ENCODE peak calls at places on chromosomes 3 and 15, in eight cellular contexts. O, D, P, L, V, C, W and R are unnamed samples. For H3K4me1, the result is how much of the 10 kb centered on the place peaks cover.

GRCh38 chr3:158847466-158847849 is 45.6 kb downstream of the MFSD1 start:
- DNase-seq in L (no peak), P (no peak), C (no peak), D (no peak), W (no peak), O (no peak), V (no peak), R (no peak)

GRCh38 chr3:153621988-153622387 is 460.0 kb downstream of the RAP2B start:
- DNase-seq in W (no peak), O (no peak), D (no peak), C (no peak), V (no peak), L (peak), P (no peak), R (no peak)

GRCh38 chr15:97745481-97746071 is 214.9 kb upstream of the ARRDC4 start:
- DNase-seq in P (no peak), D (no peak), V (peak), O (peak), L (no peak), W (peak), C (peak), R (peak)

GRCh38 chr3:4332574-4332973 is 29.4 kb downstream of the SETMAR start:
- DNase-seq in C (no peak), O (no peak), W (no peak), V (no peak), L (no peak), D (no peak), P (no peak), R (no peak)

GRCh38 chr3:23712656-23713559 is 92.8 kb upstream of the UBE2E1 start:
- DNase-seq in D (peak), P (peak), V (peak), O (peak), L (no peak), W (peak), C (peak), R (no peak)

GRCh38 chr3:37853691-37854413 is 7.8 kb upstream of the CTDSPL start:
- DNase-seq in P (no peak), V (no peak), D (no peak), L (no peak), C (no peak), W (no peak), O (no peak), R (peak)

GRCh38 chr15:72844067-72844466 is 60.5 kb upstream of the ADPGK start:
- DNase-seq in D (no peak), W (no peak), V (no peak), C (no peak), P (no peak), O (no peak), L (no peak), R (no peak)

GRCh38 chr15:95175914-95176658 is 944.7 kb downstream of the MCTP2 start:
- DNase-seq in W (no peak), C (no peak), V (no peak), O (no peak), D (no peak), P (no peak), L (no peak), R (no peak)

GRCh38 chr15:25763206-25763880 is 99.8 kb downstream of the ATP10A start:
- DNase-seq in D (no peak), V (no peak), P (no peak), L (no peak), C (peak), W (peak), O (peak), R (no peak)

GRCh38 chr3:128170866-128171516 is 17.7 kb downstream of the EEFSEC start:
- DNase-seq in L (no peak), C (peak), P (no peak), D (no peak), V (peak), W (peak), O (peak), R (peak)

GRCh38 chr3:105767776-105768175 is 101.0 kb downstream of the CBLB start:
- DNase-seq in L (no peak), C (no peak), V (no peak), D (no peak), P (no peak), O (no peak), W (no peak), R (no peak)

GRCh38 chr15:68113751-68114150 is 59.6 kb downstream of the PIAS1 start:
- DNase-seq in P (no peak), W (no peak), O (no peak), L (no peak), V (no peak), D (no peak), C (no peak), R (no peak)

GRCh38 chr3:194330579-194330978 is 20.5 kb downstream of the CPN2 start:
- DNase-seq in W (no peak), P (no peak), O (no peak), D (peak), V (no peak), C (peak), L (no peak), R (no peak)

GRCh38 chr3:112640864-112641751 is at the start of gene CCDC80:
- DNase-seq in L (no peak), O (peak), W (peak), V (no peak), C (no peak), P (no peak), D (no peak), R (no peak)

GRCh38 chr3:46484911-46485696 is 12.7 kb upstream of the RTP3 start:
- DNase-seq in O (no peak), D (no peak), L (no peak), C (no peak), P (no peak), V (no peak), W (peak), R (no peak)

GRCh38 chr15:40111888-40112287 is 3.2 kb upstream of the BMF start:
- DNase-seq in L (no peak), P (no peak), D (no peak), W (no peak), C (no peak), V (no peak), O (no peak), R (no peak)

GRCh38 chr3:12933901-12934300 is 92.5 kb upstream of the RPL32 start:
- DNase-seq in C (no peak), P (no peak), W (no peak), V (no peak), O (no peak), D (no peak), L (no peak), R (no peak)

GRCh38 chr15:73753250-73754130 is at the start of gene INSYN1:
- DNase-seq in W (peak), P (peak), L (no peak), V (no peak), O (no peak), C (peak), D (peak), R (no peak)

GRCh38 chr15:92011611-92012367 is 158.3 kb downstream of the SLCO3A1 start:
- DNase-seq in C (peak), W (no peak), D (no peak), O (no peak), V (no peak), P (no peak), L (peak), R (no peak)

GRCh38 chr3:167978071-167978470 is 117.7 kb downstream of the GOLIM4 start:
- DNase-seq in D (no peak), L (no peak), O (no peak), P (no peak), W (peak), V (no peak), C (no peak), R (peak)

GRCh38 chr15:68578175-68578959 is 426 bp upstream of the CORO2B start:
- DNase-seq in D (peak), O (peak), P (peak), W (peak), L (no peak), V (no peak), C (peak), R (peak)

GRCh38 chr3:31958721-31959152 is 22.3 kb downstream of the OSBPL10 start:
- DNase-seq in W (peak), P (no peak), O (no peak), V (no peak), L (no peak), C (peak), D (no peak), R (no peak)

GRCh38 chr3:32872487-32873382 is 54.9 kb downstream of the TRIM71 start:
- DNase-seq in C (peak), P (peak), O (no peak), D (no peak), V (no peak), W (peak), L (no peak), R (no peak)

GRCh38 chr3:158911586-158911985 is 109.7 kb downstream of the MFSD1 start:
- DNase-seq in C (no peak), O (no peak), P (no peak), L (no peak), V (no peak), W (no peak), D (no peak), R (no peak)

GRCh38 chr3:127671523-127672428 is 976 bp upstream of the ABTB1 start:
- DNase-seq in V (no peak), P (peak), C (peak), L (peak), W (no peak), O (no peak), D (peak), R (peak)

GRCh38 chr15:60328852-60329443 is 68.8 kb downstream of the ANXA2 start:
- DNase-seq in W (peak), L (peak), P (no peak), O (peak), V (no peak), D (no peak), C (no peak), R (peak)

GRCh38 chr15:63083541-63083940 is 38.1 kb upstream of the LACTB start:
- DNase-seq in V (no peak), L (no peak), O (no peak), W (no peak), P (no peak), D (no peak), C (no peak), R (no peak)

GRCh38 chr3:31029756-31030155 is 135.3 kb upstream of the GADL1 start:
- DNase-seq in O (no peak), C (no peak), W (no peak), V (no peak), L (no peak), D (no peak), P (no peak), R (no peak)

GRCh38 chr15:85543741-85544155 is 163.3 kb downstream of the AKAP13 start:
- DNase-seq in O (no peak), L (peak), W (peak), V (no peak), P (peak), D (peak), C (peak), R (peak)

GRCh38 chr3:36944012-36944640 is 728 bp downstream of the TRANK1 start:
- DNase-seq in V (no peak), C (peak), O (peak), W (peak), P (no peak), D (peak), L (peak), R (peak)

GRCh38 chr3:152910211-152910610 is 75.3 kb downstream of the P2RY1 start:
- DNase-seq in L (no peak), D (no peak), V (no peak), P (no peak), W (no peak), C (no peak), O (peak), R (no peak)

GRCh38 chr3:197417451-197417850 is 119.0 kb upstream of the DLG1 start:
- DNase-seq in O (no peak), D (no peak), P (no peak), C (no peak), V (no peak), L (no peak), W (no peak), R (no peak)

GRCh38 chr15:41908681-41909461 is 15.0 kb upstream of the SPTBN5 start:
- DNase-seq in P (no peak), V (no peak), C (no peak), O (no peak), W (peak), D (no peak), L (no peak), R (no peak)

GRCh38 chr15:41915203-41915994 is 21.5 kb upstream of the SPTBN5 start:
- DNase-seq in D (no peak), V (no peak), P (no peak), C (no peak), O (no peak), W (no peak), L (no peak), R (no peak)

GRCh38 chr15:41914406-41914805 is 20.6 kb upstream of the SPTBN5 start:
- DNase-seq in O (no peak), C (no peak), V (no peak), P (no peak), D (no peak), W (no peak), L (no peak), R (no peak)

GRCh38 chr15:41911691-41912345 is 18.0 kb upstream of the SPTBN5 start:
- DNase-seq in O (no peak), P (no peak), W (no peak), V (no peak), L (no peak), D (no peak), C (no peak), R (no peak)

GRCh38 chr15:41913251-41913650 is 19.4 kb upstream of the SPTBN5 start:
- DNase-seq in V (no peak), O (no peak), P (no peak), D (no peak), W (no peak), L (no peak), C (no peak), R (no peak)
- H3K4me1 ChIP-seq in V (under half), O (under half), P (under half), D (half or more), W (under half), L (under half), C (under half), R (under half)

DNA sequence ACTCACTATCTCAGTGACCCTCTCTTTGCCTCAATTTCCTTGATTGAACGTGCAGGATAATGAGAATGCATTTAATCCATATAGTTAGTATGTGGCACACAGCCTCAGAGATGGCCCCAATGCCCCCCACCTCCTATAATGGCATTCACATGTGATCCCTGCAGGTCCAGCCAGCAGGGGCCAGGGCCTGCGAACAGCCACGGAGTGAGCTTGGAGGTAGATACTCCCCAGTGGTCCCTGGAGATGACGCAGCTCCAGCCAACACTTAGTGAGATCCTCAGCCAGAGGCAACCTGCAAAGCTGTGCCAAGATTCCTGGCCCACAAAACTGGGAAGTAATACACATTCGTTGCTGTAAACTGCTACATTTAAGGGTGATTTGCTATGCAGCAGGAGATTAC is 184.9 kb upstream of the NSMCE3 start:
- DNase-seq in L (no peak), D (no peak), P (no peak), C (no peak), O (no peak), V (no peak), W (no peak), R (no peak)
- H3K4me1 ChIP-seq in L (under half), D (under half), P (under half), C (under half), O (under half), V (under half), W (under half), R (under half)

DNA sequence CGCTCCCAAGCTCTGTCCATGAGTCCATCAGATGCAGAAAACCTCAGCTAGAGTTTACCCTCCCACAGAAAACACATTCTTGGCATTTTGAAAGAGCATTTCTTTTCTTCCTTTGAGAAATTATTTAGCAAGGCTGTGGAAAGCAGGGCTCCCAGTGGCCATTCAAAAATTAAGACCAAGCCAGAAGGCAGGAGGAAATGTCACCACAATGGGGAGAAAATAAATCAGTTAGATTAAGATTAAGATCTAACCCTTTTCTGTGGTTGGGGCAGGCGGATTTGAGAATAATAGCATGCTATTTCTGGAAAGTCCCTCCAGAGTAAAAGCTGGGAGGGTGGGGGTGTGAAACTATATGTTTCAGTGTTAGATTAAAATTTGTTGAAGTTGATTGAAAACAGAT is 20.2 kb downstream of the LRIG1 start:
- DNase-seq in D (no peak), C (no peak), V (no peak), L (peak), O (no peak), W (no peak), P (no peak), R (no peak)
- H3K4me1 ChIP-seq in D (half or more), C (under half), V (under half), L (half or more), O (under half), W (half or more), P (under half), R (under half)

GRCh38 chr15:80732148-80732547 is 37.0 kb downstream of the ABHD17C start:
- DNase-seq in V (no peak), P (no peak), D (no peak), W (no peak), C (no peak), O (no peak), L (no peak), R (no peak)

GRCh38 chr15:80730395-80730794 is 35.3 kb downstream of the ABHD17C start:
- DNase-seq in L (no peak), D (no peak), V (no peak), O (no peak), P (no peak), C (no peak), W (no peak), R (no peak)

GRCh38 chr15:80735344-80735743 is 40.2 kb downstream of the ABHD17C start:
- DNase-seq in W (no peak), P (no peak), L (no peak), D (no peak), C (no peak), V (no peak), O (no peak), R (no peak)

GRCh38 chr15:80730931-80731330 is 35.8 kb downstream of the ABHD17C start:
- DNase-seq in P (no peak), W (no peak), O (no peak), V (no peak), L (no peak), C (peak), D (no peak), R (no peak)

DNA sequence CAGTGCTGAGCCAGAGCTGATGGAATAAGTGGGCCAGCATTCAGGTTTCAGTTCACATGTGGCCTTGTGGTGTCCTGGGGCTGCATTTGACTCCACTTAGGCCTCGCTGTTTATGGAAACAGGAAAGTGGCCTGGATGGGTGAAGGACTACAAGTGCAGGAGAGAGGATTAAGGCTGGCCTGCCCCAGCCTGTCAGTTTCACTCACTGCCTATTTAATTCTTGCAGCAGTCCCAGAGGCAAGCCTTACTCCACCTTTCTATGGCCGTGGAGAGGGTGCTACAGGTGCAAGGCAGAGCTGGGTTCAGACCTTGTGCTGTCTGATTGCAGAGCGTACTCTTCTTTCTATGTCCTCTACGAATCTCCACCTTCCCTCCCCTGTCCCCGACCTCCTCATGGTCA is 37.7 kb downstream of the ABHD17C start:
- DNase-seq in L (no peak), P (no peak), D (no peak), O (no peak), V (no peak), C (no peak), W (no peak), R (no peak)
- H3K4me1 ChIP-seq in L (under half), P (under half), D (under half), O (under half), V (under half), C (under half), W (under half), R (under half)

DNA sequence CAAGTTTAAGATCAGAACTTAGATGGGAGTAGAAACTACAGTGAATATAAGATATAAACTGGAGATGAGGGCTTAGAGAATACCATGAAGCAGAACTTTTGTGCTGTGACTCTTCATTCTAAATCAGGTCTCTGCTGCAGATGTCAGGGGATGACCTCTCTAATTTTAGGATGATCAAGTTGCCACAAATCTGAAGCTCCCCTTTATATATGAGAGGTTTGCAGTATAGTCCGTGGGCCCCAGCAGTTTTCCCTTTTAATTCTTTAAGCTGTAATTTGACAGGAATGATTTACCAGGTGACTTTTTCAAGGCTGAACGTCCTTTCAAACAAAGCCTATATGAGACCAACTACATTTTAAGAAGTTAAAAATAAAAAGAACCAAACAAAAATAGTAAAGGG is 4.9 kb upstream of the PLOD2 start:
- DNase-seq in C (no peak), P (no peak), L (no peak), V (no peak), D (no peak), W (no peak), O (no peak), R (no peak)
- H3K4me1 ChIP-seq in C (under half), P (under half), L (under half), V (under half), D (under half), W (under half), O (half or more), R (under half)

GRCh38 chr3:124296416-124296815 is 304.5 kb upstream of the ROPN1 start:
- DNase-seq in D (no peak), P (no peak), O (no peak), V (no peak), C (no peak), W (no peak), L (no peak), R (no peak)

GRCh38 chr3:124299831-124300230 is 307.9 kb upstream of the ROPN1 start:
- DNase-seq in W (no peak), O (no peak), D (no peak), V (no peak), P (no peak), C (no peak), L (no peak), R (no peak)

GRCh38 chr3:124298951-124299350 is 307.0 kb upstream of the ROPN1 start:
- DNase-seq in V (no peak), L (no peak), W (no peak), P (no peak), D (no peak), C (peak), O (no peak), R (no peak)

GRCh38 chr3:124297062-124297980 is 305.4 kb upstream of the ROPN1 start:
- DNase-seq in P (no peak), C (peak), V (no peak), W (no peak), L (no peak), O (no peak), D (no peak), R (no peak)

GRCh38 chr3:124300416-124300815 is 308.5 kb upstream of the ROPN1 start:
- DNase-seq in O (no peak), C (no peak), D (no peak), V (no peak), W (no peak), L (no peak), P (no peak), R (no peak)
- H3K4me1 ChIP-seq in O (under half), C (under half), D (under half), V (under half), W (under half), L (under half), P (under half), R (under half)

DNA sequence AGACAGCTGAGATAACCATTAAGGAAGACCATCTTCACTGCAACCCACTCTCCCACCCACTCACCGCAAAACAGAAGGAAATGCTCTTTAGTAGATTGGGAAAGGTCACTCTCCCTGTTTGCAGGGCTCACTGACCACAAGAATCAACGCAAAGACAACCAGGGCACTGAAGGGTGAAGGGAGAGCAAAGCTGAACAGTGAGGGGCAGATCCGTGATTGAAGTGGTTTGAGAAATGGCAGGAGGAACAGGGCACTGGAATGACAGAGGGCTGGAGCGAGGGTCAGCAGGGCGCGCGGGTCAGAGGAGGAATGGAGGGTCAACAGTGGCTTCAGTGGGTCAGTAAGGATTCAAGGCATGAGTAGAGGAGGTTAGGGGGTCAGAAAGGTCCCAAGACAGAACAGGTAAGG is 505 bp downstream of the MESD start:
- DNase-seq in L (no peak), V (no peak), W (no peak), O (no peak), D (no peak), P (no peak), C (no peak), R (no peak)
- H3K4me1 ChIP-seq in L (half or more), V (under half), W (under half), O (under half), D (half or more), P (under half), C (under half), R (under half)

GRCh38 chr3:101065962-101066361 is 72.7 kb upstream of the ABI3BP start:
- DNase-seq in P (no peak), V (no peak), L (no peak), W (peak), D (no peak), O (peak), C (no peak), R (no peak)
- H3K4me1 ChIP-seq in P (under half), V (under half), L (under half), W (under half), D (under half), O (under half), C (under half), R (under half)